ENCODE peak calls at places on chromosomes 11 and 22, in four cellular contexts. J is H54, C is HAP-1, G is NCI-H2029. E is an unnamed sample.

GRCh38 chr22:27473533-27473932 is 328.0 kb downstream of the MN1 start:
- DNase-seq in J (no peak), C (peak), G (no peak), E (no peak)

GRCh38 chr11:12995211-12995610 is 13.9 kb upstream of the RASSF10 start:
- DNase-seq in J (no peak), C (no peak), G (no peak), E (peak)

GRCh38 chr11:119728651-119729580 is at the start of gene NECTIN1:
- DNase-seq in J (peak), C (peak), G (peak), E (peak)

GRCh38 chr11:61347916-61348461 is 13.7 kb downstream of the CYB561A3 start:
- DNase-seq in J (no peak), C (no peak), G (no peak), E (no peak)

GRCh38 chr22:29330753-29331152 is 15.3 kb upstream of the RASL10A start:
- DNase-seq in J (peak), C (no peak), G (no peak), E (no peak)

GRCh38 chr11:76371170-76371569 is 9.8 kb downstream of the THAP12 start:
- DNase-seq in J (peak), C (no peak), G (no peak), E (peak)

GRCh38 chr22:45329536-45329936 is 19.8 kb downstream of the FAM118A start:
- DNase-seq in J (no peak), C (no peak), G (peak), E (no peak)

GRCh38 chr11:23564370-23564769 is 704.1 kb upstream of the CCDC179 start:
- DNase-seq in J (no peak), C (no peak), G (no peak), E (no peak)

GRCh38 chr22:46967445-46968358 is 205.3 kb downstream of the TBC1D22A start:
- DNase-seq in J (peak), C (no peak), G (no peak), E (no peak)

GRCh38 chr11:120710354-120711187 is 199.0 kb downstream of the GRIK4 start:
- DNase-seq in J (peak), C (peak), G (no peak), E (peak)

GRCh38 chr11:43868852-43869567 is 11.6 kb upstream of the ALKBH3 start:
- DNase-seq in J (peak), C (no peak), G (no peak), E (peak)

GRCh38 chr11:130528862-130529261 is 80.4 kb downstream of the ADAMTS15 start:
- DNase-seq in J (no peak), C (no peak), G (no peak), E (no peak)

GRCh38 chr11:19547044-19547443 is 165.6 kb upstream of the NAV2 start:
- DNase-seq in J (no peak), C (no peak), G (no peak), E (no peak)

GRCh38 chr11:119624102-119624615 is 104.8 kb downstream of the NECTIN1 start:
- DNase-seq in J (no peak), C (peak), G (no peak), E (no peak)

GRCh38 chr22:17176715-17177114 is 17.6 kb upstream of the HDHD5 start:
- DNase-seq in J (no peak), C (no peak), G (no peak), E (no peak)

GRCh38 chr22:18114495-18114894 is 3.9 kb downstream of the TUBA8 start:
- DNase-seq in J (no peak), C (no peak), G (no peak), E (no peak)

GRCh38 chr11:64306876-64307622 is 1.7 kb downstream of the ESRRA start:
- DNase-seq in J (no peak), C (no peak), G (no peak), E (no peak)

GRCh38 chr22:41781508-41781906 is 19.0 kb upstream of the CCDC134 start:
- DNase-seq in J (no peak), C (no peak), G (no peak), E (no peak)

GRCh38 chr22:20458530-20459151 is 21.0 kb upstream of the SCARF2 start:
- DNase-seq in J (no peak), C (no peak), G (no peak), E (no peak)

GRCh38 chr11:61129608-61130523 is 27.6 kb downstream of the CD5 start:
- DNase-seq in J (peak), C (peak), G (no peak), E (peak)

GRCh38 chr11:122751298-122752070 is 86.8 kb upstream of the CRTAM start:
- DNase-seq in J (no peak), C (no peak), G (no peak), E (peak)

GRCh38 chr22:49307071-49307830 is 520.4 kb downstream of the BRD1 start:
- DNase-seq in J (no peak), C (no peak), G (no peak), E (no peak)

GRCh38 chr11:58575377-58576020 is at the start of gene LPXN:
- DNase-seq in J (no peak), C (no peak), G (no peak), E (peak)

GRCh38 chr11:109772846-109773400 is 320.3 kb upstream of the ZC3H12C start:
- DNase-seq in J (no peak), C (no peak), G (no peak), E (no peak)

GRCh38 chr11:65493367-65494176 is 5.3 kb upstream of the MALAT1 start:
- DNase-seq in J (no peak), C (peak), G (no peak), E (peak)

GRCh38 chr22:30246962-30247376 is 410 bp upstream of the LIF start:
- DNase-seq in J (no peak), C (no peak), G (no peak), E (no peak)

GRCh38 chr11:121198491-121198890 is 94.1 kb upstream of the SC5D start:
- DNase-seq in J (no peak), C (peak), G (no peak), E (no peak)

GRCh38 chr11:77064648-77065217 is 2.0 kb upstream of the CAPN5 start:
- DNase-seq in J (no peak), C (no peak), G (no peak), E (no peak)

GRCh38 chr11:16860632-16861031 is 122.2 kb downstream of the C11orf58 start:
- DNase-seq in J (no peak), C (no peak), G (no peak), E (no peak)

GRCh38 chr11:62149986-62150886 is 26.4 kb downstream of the INCENP start:
- DNase-seq in J (no peak), C (peak), G (no peak), E (no peak)

GRCh38 chr11:63643205-63643604 is 28.0 kb downstream of the ATL3 start:
- DNase-seq in J (no peak), C (no peak), G (no peak), E (no peak)

GRCh38 chr11:128424867-128425285 is 162.5 kb downstream of the ETS1 start:
- DNase-seq in J (no peak), C (no peak), G (no peak), E (no peak)